ENCODE peak calls at places on chromosomes 16 and 17, in five cellular contexts. One of them, this sample, is unnamed.

GRCh38 chr17:31394544-31394943 is 3.1 kb downstream of the RAB11FIP4 start:
- DNase-seq in H1: peak
- DNase-seq in sigmoid colon: no peak
- DNase-seq in GM12892: no peak
- DNase-seq in endothelial cell of umbilical vein: peak
- DNase-seq in this sample: peak

GRCh38 chr17:63116967-63117366 is 150.9 kb downstream of the TANC2 start:
- DNase-seq in H1: no peak
- DNase-seq in GM12892: no peak
- DNase-seq in endothelial cell of umbilical vein: no peak
- DNase-seq in sigmoid colon: no peak
- DNase-seq in this sample: no peak

GRCh38 chr16:75306102-75306762 is 54.8 kb upstream of the BCAR1 start:
- DNase-seq in endothelial cell of umbilical vein: peak
- DNase-seq in GM12892: no peak
- DNase-seq in H1: no peak
- DNase-seq in sigmoid colon: no peak
- DNase-seq in this sample: no peak

GRCh38 chr16:9138731-9139501 is 47.5 kb downstream of the HAPSTR1 start:
- DNase-seq in H1: no peak
- DNase-seq in sigmoid colon: peak
- DNase-seq in endothelial cell of umbilical vein: peak
- DNase-seq in GM12892: no peak
- DNase-seq in this sample: peak

GRCh38 chr16:75458029-75458428 is 6.5 kb downstream of the TMEM170A start:
- DNase-seq in GM12892: no peak
- DNase-seq in H1: no peak
- DNase-seq in endothelial cell of umbilical vein: no peak
- DNase-seq in sigmoid colon: no peak
- DNase-seq in this sample: no peak

GRCh38 chr17:36059455-36059854 is 4.6 kb upstream of the CCL18 start:
- DNase-seq in sigmoid colon: no peak
- DNase-seq in GM12892: no peak
- DNase-seq in H1: no peak
- DNase-seq in endothelial cell of umbilical vein: no peak
- DNase-seq in this sample: no peak

GRCh38 chr17:42767512-42767911 is 5.7 kb upstream of the VPS25 start:
- DNase-seq in endothelial cell of umbilical vein: no peak
- DNase-seq in H1: no peak
- DNase-seq in GM12892: no peak
- DNase-seq in sigmoid colon: no peak
- DNase-seq in this sample: no peak

GRCh38 chr17:50169121-50169764 is 3.4 kb downstream of the SGCA start:
- DNase-seq in H1: no peak
- DNase-seq in GM12892: peak
- DNase-seq in endothelial cell of umbilical vein: peak
- DNase-seq in sigmoid colon: no peak
- DNase-seq in this sample: no peak

GRCh38 chr16:85401917-85402766 is 211.0 kb upstream of the GSE1 start:
- DNase-seq in endothelial cell of umbilical vein: no peak
- DNase-seq in H1: no peak
- DNase-seq in sigmoid colon: peak
- DNase-seq in GM12892: no peak
- DNase-seq in this sample: no peak

GRCh38 chr16:88957887-88958577 is 19.0 kb downstream of the CBFA2T3 start:
- DNase-seq in endothelial cell of umbilical vein: no peak
- DNase-seq in sigmoid colon: no peak
- DNase-seq in H1: no peak
- DNase-seq in GM12892: no peak
- DNase-seq in this sample: no peak

GRCh38 chr16:67277999-67278772 is 1.1 kb upstream of the PLEKHG4 start:
- DNase-seq in H1: no peak
- DNase-seq in sigmoid colon: no peak
- DNase-seq in endothelial cell of umbilical vein: peak
- DNase-seq in GM12892: no peak
- DNase-seq in this sample: no peak

GRCh38 chr17:50719924-50720805 is 762 bp downstream of the LUC7L3 start:
- DNase-seq in H1: no peak
- DNase-seq in GM12892: no peak
- DNase-seq in sigmoid colon: no peak
- DNase-seq in endothelial cell of umbilical vein: no peak
- DNase-seq in this sample: no peak

GRCh38 chr17:75514299-75515228 is 773 bp downstream of the CASKIN2 start:
- DNase-seq in sigmoid colon: no peak
- DNase-seq in endothelial cell of umbilical vein: no peak
- DNase-seq in H1: no peak
- DNase-seq in GM12892: no peak
- DNase-seq in this sample: no peak

GRCh38 chr16:82082543-82083244 is 47.6 kb downstream of the HSD17B2 start:
- DNase-seq in GM12892: no peak
- DNase-seq in sigmoid colon: no peak
- DNase-seq in H1: no peak
- DNase-seq in endothelial cell of umbilical vein: peak
- DNase-seq in this sample: no peak

GRCh38 chr16:9666834-9667480 is 515.3 kb downstream of the GRIN2A start:
- DNase-seq in H1: no peak
- DNase-seq in GM12892: no peak
- DNase-seq in endothelial cell of umbilical vein: no peak
- DNase-seq in sigmoid colon: no peak
- DNase-seq in this sample: no peak

GRCh38 chr17:77235370-77236080 is 94.8 kb downstream of the SEC14L1 start:
- DNase-seq in H1: no peak
- DNase-seq in GM12892: no peak
- DNase-seq in sigmoid colon: no peak
- DNase-seq in endothelial cell of umbilical vein: peak
- DNase-seq in this sample: no peak

GRCh38 chr16:9381399-9381798 is 290.0 kb downstream of the HAPSTR1 start:
- DNase-seq in endothelial cell of umbilical vein: no peak
- DNase-seq in GM12892: no peak
- DNase-seq in sigmoid colon: no peak
- DNase-seq in H1: no peak
- DNase-seq in this sample: no peak

GRCh38 chr17:77323413-77324171 is 182.8 kb downstream of the SEC14L1 start:
- DNase-seq in GM12892: no peak
- DNase-seq in sigmoid colon: peak
- DNase-seq in H1: no peak
- DNase-seq in endothelial cell of umbilical vein: no peak
- DNase-seq in this sample: no peak

GRCh38 chr17:27756467-27757371 is 43.6 kb downstream of the NOS2 start:
- DNase-seq in GM12892: no peak
- DNase-seq in sigmoid colon: no peak
- DNase-seq in H1: no peak
- DNase-seq in endothelial cell of umbilical vein: peak
- DNase-seq in this sample: no peak

GRCh38 chr17:29111816-29112499 is 68.2 kb downstream of the MYO18A start:
- DNase-seq in GM12892: peak
- DNase-seq in sigmoid colon: peak
- DNase-seq in H1: no peak
- DNase-seq in endothelial cell of umbilical vein: peak
- DNase-seq in this sample: peak

GRCh38 chr16:68355447-68356248 is 44.8 kb downstream of the PRMT7 start:
- DNase-seq in GM12892: no peak
- DNase-seq in endothelial cell of umbilical vein: no peak
- DNase-seq in H1: no peak
- DNase-seq in sigmoid colon: no peak
- DNase-seq in this sample: no peak

GRCh38 chr17:64706224-64707076 is 44.3 kb upstream of the SMURF2 start:
- DNase-seq in H1: no peak
- DNase-seq in GM12892: no peak
- DNase-seq in sigmoid colon: no peak
- DNase-seq in endothelial cell of umbilical vein: no peak
- DNase-seq in this sample: no peak

GRCh38 chr17:8210761-8211458 is 535 bp upstream of the AURKB start:
- DNase-seq in sigmoid colon: no peak
- DNase-seq in GM12892: no peak
- DNase-seq in H1: no peak
- DNase-seq in endothelial cell of umbilical vein: peak
- DNase-seq in this sample: no peak

GRCh38 chr17:81510524-81510797 is 2.1 kb downstream of the ACTG1 start:
- DNase-seq in H1: no peak
- DNase-seq in GM12892: no peak
- DNase-seq in sigmoid colon: no peak
- DNase-seq in endothelial cell of umbilical vein: no peak
- DNase-seq in this sample: no peak

GRCh38 chr17:81509048-81509686 is 3.4 kb downstream of the ACTG1 start:
- DNase-seq in endothelial cell of umbilical vein: peak
- DNase-seq in GM12892: no peak
- DNase-seq in H1: no peak
- DNase-seq in sigmoid colon: no peak
- DNase-seq in this sample: no peak

GRCh38 chr17:81510798-81511549 is 1.6 kb downstream of the ACTG1 start:
- DNase-seq in endothelial cell of umbilical vein: peak
- DNase-seq in GM12892: no peak
- DNase-seq in H1: no peak
- DNase-seq in sigmoid colon: no peak
- DNase-seq in this sample: no peak

GRCh38 chr17:81508639-81509047 is 4.0 kb downstream of the ACTG1 start:
- DNase-seq in GM12892: no peak
- DNase-seq in endothelial cell of umbilical vein: peak
- DNase-seq in sigmoid colon: peak
- DNase-seq in H1: no peak
- DNase-seq in this sample: no peak

GRCh38 chr17:81509687-81510523 is 2.7 kb downstream of the ACTG1 start:
- DNase-seq in GM12892: no peak
- DNase-seq in endothelial cell of umbilical vein: peak
- DNase-seq in H1: no peak
- DNase-seq in sigmoid colon: no peak
- DNase-seq in this sample: no peak
- TF ChIP-seq POLR2AphosphoS5 in GM12892: no peak
- TF ChIP-seq POLR2AphosphoS5 in endothelial cell of umbilical vein: peak
- TF ChIP-seq POLR2AphosphoS5 in H1: peak
- TF ChIP-seq POLR2AphosphoS5 in sigmoid colon: peak
- TF ChIP-seq POLR2AphosphoS5 in this sample: no peak

GRCh38 chr17:72761893-72762622 is 330.4 kb downstream of the SLC39A11 start:
- DNase-seq in H1: no peak
- DNase-seq in sigmoid colon: no peak
- DNase-seq in endothelial cell of umbilical vein: no peak
- DNase-seq in GM12892: no peak
- DNase-seq in this sample: no peak
- TF ChIP-seq POLR2A in H1: no peak
- TF ChIP-seq POLR2A in sigmoid colon: no peak
- TF ChIP-seq POLR2A in endothelial cell of umbilical vein: no peak
- TF ChIP-seq POLR2A in GM12892: no peak
- TF ChIP-seq POLR2A in this sample: no peak

DNA sequence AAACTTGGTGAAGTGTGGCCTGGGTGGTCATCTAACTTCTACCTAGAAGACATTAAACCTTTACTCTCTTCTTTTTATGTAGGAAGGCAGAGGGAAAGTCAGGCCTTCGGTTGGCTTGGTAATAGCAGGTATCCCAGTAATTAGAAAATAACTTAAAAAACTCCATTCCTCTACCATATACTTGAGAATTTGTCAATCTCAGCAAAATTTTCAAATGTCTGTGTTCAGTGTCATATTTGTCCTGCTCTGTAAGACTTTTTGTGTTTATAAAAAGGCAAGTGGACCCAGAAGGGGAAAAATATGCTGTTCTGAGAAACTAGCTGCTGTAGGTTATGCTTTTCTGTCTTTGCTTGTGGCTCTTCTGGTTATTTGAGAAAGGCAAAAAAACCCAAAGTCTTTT is 5.8 kb downstream of the HMOX2 start:
- DNase-seq in endothelial cell of umbilical vein: no peak
- DNase-seq in H1: no peak
- DNase-seq in GM12892: no peak
- DNase-seq in sigmoid colon: no peak
- DNase-seq in this sample: no peak
- TF ChIP-seq POLR2AphosphoS5 in endothelial cell of umbilical vein: no peak
- TF ChIP-seq POLR2AphosphoS5 in H1: no peak
- TF ChIP-seq POLR2AphosphoS5 in GM12892: no peak
- TF ChIP-seq POLR2AphosphoS5 in sigmoid colon: no peak
- TF ChIP-seq POLR2AphosphoS5 in this sample: no peak

DNA sequence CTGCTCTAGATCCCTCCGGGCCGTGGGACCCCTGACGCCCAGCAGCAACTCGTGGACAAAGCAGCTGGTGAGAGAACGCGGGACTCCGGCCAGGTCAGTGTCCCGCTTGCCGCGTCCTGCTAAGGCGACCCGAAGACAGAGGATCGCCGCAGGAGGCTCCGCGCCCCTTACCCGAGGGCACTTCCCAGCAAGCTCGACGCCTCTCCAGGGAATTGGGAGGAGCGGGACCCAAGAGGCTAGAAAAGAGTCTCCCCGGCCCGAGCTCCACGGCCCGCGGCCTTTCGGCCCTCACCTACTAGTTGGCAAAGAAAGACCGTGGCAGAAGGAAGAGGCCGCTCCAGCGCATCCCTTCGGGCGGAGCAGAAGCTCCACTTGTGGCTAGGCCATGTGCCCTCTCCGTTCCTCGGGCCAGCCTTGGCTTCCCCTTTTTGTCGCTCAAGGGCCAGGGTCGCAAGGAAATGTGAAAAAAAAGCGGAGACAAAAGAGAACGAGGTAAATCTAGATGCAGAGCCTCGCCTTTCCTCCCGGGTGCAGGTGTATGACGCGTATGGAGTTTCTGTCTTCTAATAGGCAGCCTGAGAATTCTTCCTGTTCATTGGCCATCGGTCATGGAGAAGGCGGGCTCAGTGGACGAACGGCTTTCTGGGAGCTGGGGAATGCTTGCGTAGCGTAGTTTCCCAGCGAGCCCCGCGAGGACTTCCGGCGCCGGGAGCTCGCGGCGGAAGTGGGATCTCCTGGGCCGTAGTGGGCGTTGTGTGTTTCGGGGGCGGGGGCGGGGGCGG is at the start of gene ZNF213:
- DNase-seq in H1: peak
- DNase-seq in sigmoid colon: peak
- DNase-seq in GM12892: peak
- DNase-seq in endothelial cell of umbilical vein: peak
- DNase-seq in this sample: peak
- TF ChIP-seq POLR2A in H1: no peak
- TF ChIP-seq POLR2A in sigmoid colon: peak
- TF ChIP-seq POLR2A in GM12892: peak
- TF ChIP-seq POLR2A in endothelial cell of umbilical vein: peak
- TF ChIP-seq POLR2A in this sample: peak

This sample was measured in GM12891.